ENCODE peak calls at places on chromosomes 2 and 18, in five cellular contexts. U is caudate nucleus, P is fibroblast of lung, F is bronchial epithelial cell, Z is KG1. R is an unnamed sample.

GRCh38 chr2:74201196-74201595 is 2.8 kb downstream of the MTHFD2 start:
- DNase-seq in F (no peak), U (no peak), P (no peak), Z (no peak), R (no peak)

GRCh38 chr2:128370468-128371247 is 52.0 kb upstream of the HS6ST1 start:
- DNase-seq in F (peak), Z (no peak), P (peak), U (no peak), R (no peak)

GRCh38 chr2:230913812-230914211 is 11.2 kb downstream of the GPR55 start:
- DNase-seq in Z (no peak), F (no peak), P (no peak), U (no peak), R (no peak)

GRCh38 chr2:64946737-64947090 is 42.5 kb upstream of the SLC1A4 start:
- DNase-seq in P (no peak), F (no peak), U (no peak), Z (no peak), R (no peak)

GRCh38 chr18:76466410-76466991 is 28.5 kb downstream of the ZNF516 start:
- DNase-seq in P (no peak), U (no peak), Z (no peak), F (no peak), R (no peak)

GRCh38 chr2:17626986-17627385 is 86.5 kb downstream of the VSNL1 start:
- DNase-seq in P (peak), Z (no peak), F (no peak), U (no peak), R (no peak)

GRCh38 chr2:187408926-187409325 is 39.1 kb downstream of the CALCRL start:
- DNase-seq in P (no peak), Z (no peak), F (no peak), U (no peak), R (no peak)

GRCh38 chr2:122236152-122236892 is 480.9 kb downstream of the TSN start:
- DNase-seq in F (peak), P (peak), Z (no peak), U (no peak), R (no peak)

GRCh38 chr18:47163241-47163640 is 12.9 kb downstream of the IER3IP1 start:
- DNase-seq in U (no peak), P (peak), Z (no peak), F (peak), R (no peak)

GRCh38 chr2:130985206-130985779 is 108.0 kb downstream of the FAM168B start:
- DNase-seq in Z (no peak), P (no peak), F (no peak), U (no peak), R (no peak)

GRCh38 chr2:152542995-152543481 is 174.2 kb downstream of the PRPF40A start:
- DNase-seq in Z (no peak), U (peak), F (peak), P (peak), R (peak)

GRCh38 chr2:31414601-31415241 is at the start of gene XDH:
- DNase-seq in P (no peak), Z (no peak), U (no peak), F (peak), R (no peak)

GRCh38 chr18:23071285-23071684 is 64.0 kb upstream of the CABLES1 start:
- DNase-seq in P (peak), U (no peak), Z (peak), F (no peak), R (no peak)

GRCh38 chr2:132849118-132849517 is 179.1 kb upstream of the LYPD1 start:
- DNase-seq in F (no peak), Z (no peak), P (peak), U (no peak), R (no peak)

GRCh38 chr2:49978341-49978740 is 824.0 kb upstream of the FSHR start:
- DNase-seq in Z (no peak), F (no peak), U (no peak), P (no peak), R (no peak)

GRCh38 chr18:70464343-70465114 is 175.7 kb downstream of the SOCS6 start:
- DNase-seq in F (peak), U (peak), P (peak), Z (peak), R (peak)

GRCh38 chr18:8362863-8363262 is 246.4 kb upstream of the RAB12 start:
- DNase-seq in U (no peak), P (no peak), Z (no peak), F (no peak), R (no peak)

GRCh38 chr2:127347000-127347399 is 40.8 kb downstream of the MAP3K2 start:
- DNase-seq in Z (no peak), U (no peak), P (no peak), F (no peak), R (no peak)

GRCh38 chr18:7870855-7871254 is 303.7 kb downstream of the PTPRM start:
- DNase-seq in F (peak), Z (no peak), U (no peak), P (peak), R (no peak)